ENCODE peak calls at places on chromosomes 13 and 19, in nine cellular contexts. S, C, O, U, W, M, Q, B and G are unnamed samples.

GRCh38 chr13:21075303-21076264 is 14.2 kb upstream of the LATS2 start:
- DNase-seq in O (no peak), W (no peak), U (peak), M (peak), B (no peak), Q (no peak), S (no peak), C (peak), G (no peak)

GRCh38 chr13:114258589-114258988 is 22.8 kb upstream of the UPF3A start:
- DNase-seq in U (no peak), S (no peak), B (no peak), M (no peak), O (no peak), Q (no peak), W (no peak), C (no peak), G (no peak)

GRCh38 chr13:105491345-105491744 is 1044.1 kb downstream of the EFNB2 start:
- DNase-seq in B (no peak), C (no peak), Q (no peak), U (no peak), W (no peak), S (no peak), M (no peak), O (no peak), G (no peak)

GRCh38 chr19:27792576-27793127 is 1420.3 kb downstream of the UQCRFS1 start:
- DNase-seq in C (no peak), M (no peak), U (no peak), Q (no peak), B (no peak), W (no peak), S (no peak), O (no peak), G (no peak)

GRCh38 chr19:12163841-12164240 is 945 bp downstream of the ZNF136 start:
- DNase-seq in U (no peak), Q (no peak), C (no peak), M (no peak), W (peak), B (no peak), S (peak), O (no peak), G (peak)

GRCh38 chr13:92012787-92013186 is 614.4 kb downstream of the GPC5 start:
- DNase-seq in S (no peak), O (no peak), W (no peak), C (no peak), B (no peak), Q (no peak), M (no peak), U (no peak), G (no peak)

GRCh38 chr13:21550918-21551317 is 53.1 kb downstream of the MICU2 start:
- DNase-seq in C (no peak), M (no peak), Q (no peak), S (no peak), U (no peak), W (no peak), O (no peak), B (no peak), G (no peak)

GRCh38 chr13:51494151-51494550 is 41.3 kb upstream of the INTS6 start:
- DNase-seq in C (no peak), Q (no peak), O (no peak), B (no peak), U (no peak), M (no peak), S (peak), W (no peak), G (peak)

GRCh38 chr19:45045671-45046353 is 7.0 kb downstream of the CLASRP start:
- DNase-seq in U (no peak), B (no peak), Q (peak), O (no peak), W (no peak), S (no peak), M (no peak), C (no peak), G (no peak)

GRCh38 chr13:99205621-99206220 is 5.1 kb downstream of the UBAC2 start:
- DNase-seq in M (no peak), Q (no peak), S (no peak), U (no peak), B (no peak), C (no peak), W (no peak), O (no peak), G (no peak)

GRCh38 chr13:111897178-111897845 is 169.6 kb upstream of the SOX1 start:
- DNase-seq in U (peak), W (no peak), B (peak), Q (no peak), O (no peak), M (no peak), S (no peak), C (no peak), G (no peak)

GRCh38 chr13:34011552-34012085 is 193.7 kb downstream of the RFC3 start:
- DNase-seq in C (no peak), W (no peak), U (no peak), M (no peak), S (no peak), Q (no peak), B (no peak), O (no peak), G (no peak)

GRCh38 chr19:17352608-17353280 is 15.4 kb downstream of the GTPBP3 start:
- DNase-seq in W (no peak), B (no peak), U (no peak), C (no peak), M (no peak), O (no peak), Q (no peak), S (no peak), G (no peak)

GRCh38 chr13:110017379-110017778 is 231.0 kb upstream of the IRS2 start:
- DNase-seq in Q (no peak), W (peak), S (peak), C (no peak), B (no peak), O (peak), M (no peak), U (no peak), G (peak)

GRCh38 chr19:2305424-2305823 is 2.5 kb downstream of the LINGO3 start:
- DNase-seq in U (no peak), C (no peak), O (no peak), S (no peak), Q (no peak), B (no peak), M (no peak), W (no peak), G (no peak)

GRCh38 chr19:22634450-22634827 is 315 bp downstream of the ZNF492 start:
- DNase-seq in M (no peak), S (peak), B (no peak), Q (no peak), W (no peak), O (no peak), U (no peak), C (no peak), G (no peak)

GRCh38 chr13:100721885-100722512 is 47.4 kb upstream of the TMTC4 start:
- DNase-seq in B (no peak), M (no peak), Q (peak), C (peak), U (no peak), W (peak), O (peak), S (peak), G (peak)

GRCh38 chr13:51111174-51111573 is at the start of gene C13orf42:
- DNase-seq in C (no peak), B (no peak), O (no peak), U (no peak), Q (no peak), W (no peak), M (no peak), S (no peak), G (no peak)

GRCh38 chr13:58032676-58033440 is 401.3 kb downstream of the PCDH17 start:
- DNase-seq in U (no peak), W (no peak), C (no peak), Q (no peak), O (no peak), M (no peak), B (no peak), S (no peak), G (no peak)

GRCh38 chr19:14404322-14404721 is 14.8 kb downstream of the DDX39A start:
- DNase-seq in W (no peak), S (no peak), B (no peak), U (no peak), O (no peak), M (no peak), Q (no peak), C (no peak), G (no peak)

GRCh38 chr13:113625965-113626661 is 31.9 kb downstream of the ATP4B start:
- DNase-seq in C (no peak), M (no peak), U (peak), W (peak), O (no peak), Q (no peak), B (peak), S (peak), G (peak)

GRCh38 chr19:36151144-36152051 is 849 bp downstream of the COX7A1 start:
- DNase-seq in U (peak), C (peak), M (no peak), S (no peak), Q (no peak), W (no peak), O (no peak), B (no peak), G (no peak)

GRCh38 chr13:79525051-79525450 is 44.1 kb downstream of the NDFIP2 start:
- DNase-seq in Q (no peak), B (no peak), U (no peak), S (no peak), O (no peak), W (no peak), M (no peak), C (no peak), G (no peak)

GRCh38 chr19:48501961-48502719 is 9.5 kb downstream of the LMTK3 start:
- DNase-seq in W (no peak), M (peak), Q (no peak), U (no peak), C (no peak), S (peak), O (no peak), B (peak), G (peak)

GRCh38 chr13:52851153-52851962 is 2.9 kb upstream of the PCDH8 start:
- DNase-seq in O (no peak), U (no peak), C (peak), M (peak), B (no peak), W (no peak), Q (peak), S (peak), G (peak)

GRCh38 chr19:13303381-13304129 is 153.3 kb downstream of the IER2 start:
- DNase-seq in B (no peak), Q (no peak), C (no peak), S (no peak), W (no peak), M (no peak), O (no peak), U (no peak), G (no peak)

GRCh38 chr19:4197625-4198466 is 15.4 kb downstream of the ANKRD24 start:
- DNase-seq in U (no peak), S (no peak), W (no peak), C (no peak), O (no peak), M (no peak), Q (no peak), B (no peak), G (no peak)

GRCh38 chr19:18736415-18737336 is 53.2 kb downstream of the CRTC1 start:
- DNase-seq in B (peak), Q (no peak), W (no peak), O (no peak), C (no peak), S (no peak), U (no peak), M (no peak), G (no peak)

GRCh38 chr13:111916201-111916600 is 150.7 kb upstream of the SOX1 start:
- DNase-seq in W (no peak), Q (no peak), O (no peak), B (no peak), U (peak), S (no peak), C (no peak), M (no peak), G (no peak)